ENCODE peak calls at places on chromosomes 5 and 9, in eight cellular contexts. R, G, J, Z, F, I, D and S are unnamed samples.

GRCh38 chr5:100890514-100891008 is 12.5 kb downstream of the ST8SIA4 start:
- DNase-seq in G (no peak), I (no peak), J (no peak), R (no peak), F (peak; percentile 79), D (peak; percentile 31), Z (no peak), S (peak; percentile 59)

GRCh38 chr5:35618297-35618636 is 604 bp downstream of the SPEF2 start:
- DNase-seq in F (no peak), J (no peak), Z (no peak), G (no peak), R (no peak), D (no peak), I (peak; percentile 4), S (no peak)

GRCh38 chr9:116737137-116737546 is 50.0 kb downstream of the TRIM32 start:
- DNase-seq in J (peak; percentile 47), R (peak; percentile 97), Z (peak; percentile 79), I (peak; percentile 67), G (peak; percentile 77), F (peak; percentile 69), D (peak; percentile 75), S (peak; percentile 55)

GRCh38 chr9:5688109-5688508 is 59.2 kb downstream of the RIC1 start:
- DNase-seq in D (peak; percentile 80), Z (no peak), J (no peak), R (no peak), G (no peak), I (peak; percentile 25), F (peak; percentile 25), S (no peak)

GRCh38 chr5:178762391-178762790 is 31.9 kb upstream of the ZNF354A start:
- DNase-seq in I (no peak), Z (no peak), R (no peak), J (no peak), D (no peak), F (no peak), G (no peak), S (no peak)

GRCh38 chr9:126805546-126806262 is 864 bp downstream of the ZBTB43 start:
- DNase-seq in G (no peak), J (peak; percentile 79), D (peak; percentile 38), F (peak; percentile 79), Z (peak; percentile 52), I (peak; percentile 58), R (peak; percentile 6), S (peak; percentile 66)

GRCh38 chr5:138606378-138606777 is 31.2 kb upstream of the HSPA9 start:
- DNase-seq in F (no peak), R (no peak), I (no peak), D (no peak), G (peak; percentile 17), Z (no peak), J (no peak), S (no peak)

GRCh38 chr9:133803028-133803585 is 65.0 kb upstream of the SARDH start:
- DNase-seq in I (peak; percentile 3), Z (no peak), F (no peak), D (no peak), R (no peak), G (no peak), J (no peak), S (no peak)

GRCh38 chr5:980001-980588 is 28.5 kb upstream of the NKD2 start:
- DNase-seq in J (no peak), G (peak; percentile 35), R (no peak), F (no peak), Z (no peak), I (no peak), D (no peak), S (no peak)

GRCh38 chr5:80686757-80687156 is 32.0 kb upstream of the DHFR start:
- DNase-seq in G (no peak), F (peak; percentile 7), D (peak; percentile 46), R (peak; percentile 45), I (peak; percentile 51), Z (no peak), J (no peak), S (no peak)

GRCh38 chr5:147248584-147248983 is 13.8 kb downstream of the STK32A start:
- DNase-seq in J (no peak), D (no peak), F (no peak), G (no peak), R (no peak), Z (no peak), I (no peak), S (no peak)

GRCh38 chr9:15403155-15403554 is 19.5 kb upstream of the SNAPC3 start:
- DNase-seq in Z (no peak), J (no peak), G (no peak), I (no peak), F (peak; percentile 73), R (peak; percentile 95), D (no peak), S (no peak)
- TF ChIP-seq CTCF in Z (peak; percentile 28), J (no peak), G (no peak), I (peak; percentile 6), F (peak; percentile 85), R (peak; percentile 88), D (peak; percentile 13), S (peak; percentile 45)

DNA sequence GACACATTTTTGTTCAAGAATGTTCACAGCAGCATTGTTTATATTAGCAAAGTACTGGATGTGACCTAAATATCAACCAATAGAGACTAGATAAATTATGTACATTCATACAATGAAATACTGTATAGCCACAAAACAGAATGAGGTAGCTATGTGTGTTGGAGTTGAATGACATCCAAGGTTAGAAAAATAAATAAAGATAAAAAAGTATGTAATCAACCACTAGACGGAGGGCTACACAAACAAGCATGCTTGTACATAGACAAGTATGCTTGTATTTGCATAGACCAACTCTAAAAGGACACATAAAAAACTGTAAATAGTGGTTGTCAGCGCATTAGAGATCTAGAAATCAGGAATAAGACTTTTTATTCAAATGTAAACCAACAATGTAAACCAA is 3.0 kb downstream of the FEM1C start:
- DNase-seq in F (no peak), D (no peak), I (no peak), J (no peak), R (no peak), Z (no peak), G (no peak), S (no peak)
- H3K4me3 ChIP-seq in F (peak overlapping the region; percentile 82), D (peak overlapping the region; percentile 92), I (peak overlapping the region; percentile 85), J (no peak overlapping the region), R (peak overlapping the region; percentile 93), Z (peak overlapping the region; percentile 82), G (peak overlapping the region; percentile 98), S (peak overlapping the region; percentile 95)

GRCh38 chr5:18112066-18112465 is 477.8 kb downstream of the TAF11L14 start:
- DNase-seq in F (no peak), I (no peak), D (no peak), J (no peak), Z (no peak), R (no peak), G (no peak), S (no peak)

GRCh38 chr5:18114161-18114802 is 480.0 kb downstream of the TAF11L14 start:
- DNase-seq in D (no peak), G (no peak), Z (no peak), F (peak; percentile 10), J (no peak), R (peak; percentile 52), I (no peak), S (no peak)

GRCh38 chr5:18119156-18119785 is 485.0 kb downstream of the TAF11L14 start:
- DNase-seq in D (no peak), G (no peak), J (no peak), F (no peak), I (no peak), R (peak; percentile 60), Z (no peak), S (no peak)

GRCh38 chr5:18113724-18114123 is 479.5 kb downstream of the TAF11L14 start:
- DNase-seq in I (peak; percentile 1), Z (no peak), J (no peak), F (peak; percentile 22), G (no peak), D (peak; percentile 4), R (peak; percentile 17), S (no peak)
- TF ChIP-seq CTCF in I (no peak), Z (no peak), J (no peak), F (no peak), G (no peak), D (no peak), R (peak; percentile 45), S (no peak)

GRCh38 chr5:3262451-3262850 is 333.2 kb upstream of the IRX1 start:
- DNase-seq in D (no peak), I (no peak), J (no peak), F (no peak), G (no peak), Z (no peak), R (no peak), S (no peak)
- H3K4me3 ChIP-seq in D (no peak overlapping the region), I (no peak overlapping the region), J (no peak overlapping the region), F (no peak overlapping the region), G (no peak overlapping the region), Z (no peak overlapping the region), R (no peak overlapping the region), S (no peak overlapping the region)

DNA sequence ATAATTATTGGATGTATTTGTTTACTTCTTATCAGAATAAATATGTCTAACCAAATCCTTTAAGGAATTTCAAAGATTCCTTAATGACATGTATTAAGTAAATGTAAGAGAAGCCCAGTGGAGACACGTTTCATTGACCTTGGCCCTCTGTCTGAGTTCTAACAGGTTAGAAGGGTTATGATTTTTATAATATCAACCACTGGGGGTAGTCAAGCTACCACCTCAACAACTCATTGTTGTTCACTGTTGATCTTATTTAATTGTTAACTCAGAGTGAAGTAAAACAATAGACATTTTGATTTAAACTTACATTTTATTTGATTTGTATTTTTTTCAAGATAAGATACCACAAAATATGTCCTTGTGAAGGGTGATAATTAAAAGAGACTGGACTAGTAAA is 499.2 kb upstream of the COX7C start:
- DNase-seq in J (no peak), I (no peak), G (no peak), Z (no peak), F (peak; percentile 1), D (no peak), R (peak; percentile 23), S (no peak)
- TF ChIP-seq CTCF in J (no peak), I (no peak), G (no peak), Z (peak; percentile 17), F (no peak), D (no peak), R (peak; percentile 33), S (no peak)

DNA sequence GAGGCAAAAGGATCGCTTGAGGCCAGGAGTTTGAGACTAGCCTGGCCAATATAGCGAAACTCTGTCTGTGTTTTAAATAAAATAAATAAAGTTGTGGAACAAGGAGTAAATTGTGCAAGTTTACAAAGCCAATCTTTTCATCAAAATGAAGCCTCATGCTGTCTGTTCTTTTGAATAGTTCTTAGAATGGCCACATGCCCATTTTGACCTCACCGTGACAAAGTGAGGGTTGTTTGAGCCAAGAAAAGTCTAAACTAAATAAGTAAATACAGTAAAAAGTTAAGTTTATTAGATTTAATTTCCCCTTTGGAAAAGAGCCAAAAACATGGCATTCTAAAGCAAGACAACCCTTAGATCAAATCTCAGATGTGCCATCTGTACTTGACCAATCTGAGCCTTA is 165.7 kb downstream of the NDUFS4 start:
- DNase-seq in G (no peak), R (no peak), F (no peak), D (no peak), Z (no peak), J (no peak), I (no peak), S (no peak)
- H3K4me3 ChIP-seq in G (no peak overlapping the region), R (no peak overlapping the region), F (no peak overlapping the region), D (no peak overlapping the region), Z (no peak overlapping the region), J (no peak overlapping the region), I (no peak overlapping the region), S (no peak overlapping the region)

GRCh38 chr9:96230002-96230401 is 72.0 kb downstream of the HSD17B3 start:
- DNase-seq in D (no peak), R (peak; percentile 9), J (no peak), G (no peak), Z (no peak), F (no peak), I (no peak), S (no peak)
- TF ChIP-seq CTCF in D (no peak), R (peak; percentile 27), J (no peak), G (no peak), Z (no peak), F (no peak), I (peak; percentile 9), S (no peak)